ENCODE peak calls at places on chromosome 4, in eight cellular contexts. G is upper lobe of left lung; U is PC-9; C is BE2C; F is cardiac fibroblast; B is stimulated activated CD4-positive, alpha-beta T cell treated with anti-CD3 and anti-CD28 coated beads, TNF-alpha, amount 100 ng/mL, for 48 hours; S is fibroblast of the aortic adventitia; D is NCI-H1694 treated with DMSO at 0.1 percent for 48 hours. T is an unnamed sample.

GRCh38 chr4:124970011-124970410 is 257.5 kb upstream of the ANKRD50 start:
- DNase-seq in U (no peak), B (no peak), F (peak), D (no peak), G (no peak), C (no peak), S (peak), T (no peak)

GRCh38 chr4:123114915-123115756 is 192.7 kb upstream of the NUDT6 start:
- DNase-seq in F (no peak), C (no peak), D (no peak), S (no peak), B (no peak), G (no peak), U (no peak), T (no peak)

GRCh38 chr4:83112678-83113428 is 1.7 kb downstream of the PLAC8 start:
- DNase-seq in F (no peak), U (peak), G (no peak), B (no peak), D (no peak), S (no peak), C (no peak), T (no peak)

GRCh38 chr4:173527103-173527876 is 2.7 kb downstream of the HAND2 start:
- DNase-seq in U (no peak), G (no peak), F (peak), B (no peak), C (peak), S (peak), D (no peak), T (peak)

GRCh38 chr4:59869056-59869455 is 1331.1 kb upstream of the ADGRL3 start:
- DNase-seq in B (no peak), D (no peak), U (no peak), F (no peak), G (no peak), S (no peak), C (no peak), T (no peak)

GRCh38 chr4:610411-611261 is 14.7 kb upstream of the PDE6B start:
- DNase-seq in G (peak), B (no peak), D (no peak), S (peak), C (no peak), U (peak), F (peak), T (no peak)

GRCh38 chr4:124152130-124152529 is 560.4 kb downstream of the ANKRD50 start:
- DNase-seq in U (no peak), C (no peak), G (no peak), F (no peak), S (no peak), B (no peak), D (no peak), T (no peak)

GRCh38 chr4:128582319-128582948 is 227.1 kb upstream of the JADE1 start:
- DNase-seq in S (no peak), F (no peak), C (no peak), U (no peak), B (no peak), G (no peak), D (no peak), T (no peak)

GRCh38 chr4:18111100-18111499 is 89.5 kb upstream of the LCORL start:
- DNase-seq in C (no peak), F (no peak), S (no peak), D (no peak), B (no peak), G (no peak), U (no peak), T (no peak)

GRCh38 chr4:85707591-85707990 is 232.6 kb downstream of the ARHGAP24 start:
- DNase-seq in D (no peak), C (no peak), U (no peak), F (no peak), S (no peak), B (no peak), G (no peak), T (no peak)

GRCh38 chr4:8539661-8540060 is 40.5 kb upstream of the GPR78 start:
- DNase-seq in S (no peak), B (no peak), U (no peak), D (no peak), F (no peak), G (no peak), C (no peak), T (no peak)

GRCh38 chr4:176335421-176335820 is 15.7 kb downstream of the SPCS3 start:
- DNase-seq in D (no peak), C (no peak), S (peak), U (no peak), G (no peak), F (peak), B (no peak), T (no peak)

GRCh38 chr4:8364141-8364540 is 76.4 kb downstream of the ACOX3 start:
- DNase-seq in D (no peak), C (no peak), F (no peak), G (no peak), S (no peak), U (no peak), B (no peak), T (no peak)

GRCh38 chr4:87732033-87732770 is 67.2 kb upstream of the IBSP start:
- DNase-seq in U (no peak), G (no peak), B (no peak), S (peak), C (no peak), D (no peak), F (no peak), T (no peak)

GRCh38 chr4:141636771-141637460 is 533 bp downstream of the IL15 start:
- DNase-seq in C (peak), S (peak), B (no peak), U (peak), F (peak), D (no peak), G (peak), T (peak)

GRCh38 chr4:119300072-119300387 is 21.9 kb downstream of the FABP2 start:
- DNase-seq in B (no peak), D (no peak), G (peak), F (peak), S (peak), C (peak), U (no peak), T (no peak)

GRCh38 chr4:12636191-12636590 is 847.9 kb downstream of the RAB28 start:
- DNase-seq in B (no peak), U (no peak), S (peak), G (no peak), F (no peak), C (no peak), D (no peak), T (no peak)

GRCh38 chr4:115110191-115111166 is 2.9 kb downstream of the NDST4 start:
- DNase-seq in U (no peak), C (no peak), G (no peak), B (no peak), D (peak), F (peak), S (no peak), T (no peak)

GRCh38 chr4:185470503-185471195 is 884 bp downstream of the CCDC110 start:
- DNase-seq in U (peak), D (peak), G (peak), S (peak), F (peak), C (peak), B (no peak), T (peak)

GRCh38 chr4:123600426-123600825 is 203.8 kb downstream of the SPRY1 start:
- DNase-seq in U (no peak), F (no peak), G (no peak), D (no peak), C (no peak), B (no peak), S (no peak), T (no peak)

GRCh38 chr4:100175853-100176252 is 14.4 kb downstream of the DDIT4L start:
- DNase-seq in G (no peak), U (no peak), C (no peak), B (no peak), F (no peak), S (no peak), D (no peak), T (no peak)

GRCh38 chr4:89307446-89308160 is at the start of gene GPRIN3:
- DNase-seq in C (peak), B (no peak), F (peak), U (no peak), G (peak), D (peak), S (no peak), T (peak)

GRCh38 chr4:139316733-139317132 is 14.5 kb upstream of the NDUFC1 start:
- DNase-seq in C (no peak), U (no peak), F (no peak), D (no peak), B (no peak), G (no peak), S (no peak), T (no peak)

GRCh38 chr4:169238445-169238844 is 32.3 kb downstream of the SH3RF1 start:
- DNase-seq in B (no peak), U (no peak), S (peak), D (peak), F (peak), G (no peak), C (peak), T (no peak)

GRCh38 chr4:5940470-5941203 is 47.8 kb upstream of the CRMP1 start:
- DNase-seq in C (peak), D (no peak), F (peak), G (no peak), S (no peak), B (no peak), U (no peak), T (peak)

GRCh38 chr4:164204434-164204833 is 549.5 kb upstream of the SMIM31 start:
- DNase-seq in B (no peak), U (peak), C (no peak), G (no peak), F (peak), D (no peak), S (no peak), T (no peak)

GRCh38 chr4:128862608-128863313 is 53.3 kb downstream of the JADE1 start:
- DNase-seq in U (no peak), C (no peak), G (no peak), B (peak), D (peak), S (no peak), F (no peak), T (no peak)

GRCh38 chr4:1010522-1011021 is 854 bp upstream of the FGFRL1 start:
- DNase-seq in D (no peak), B (peak), S (peak), F (peak), G (peak), U (peak), C (peak), T (no peak)

GRCh38 chr4:119729815-119730643 is 101.4 kb upstream of the PDE5A start:
- DNase-seq in S (peak), G (no peak), D (no peak), C (peak), U (peak), F (peak), B (no peak), T (no peak)

GRCh38 chr4:25290490-25291067 is 22.0 kb upstream of the ZCCHC4 start:
- DNase-seq in S (no peak), U (no peak), B (no peak), F (peak), G (no peak), C (no peak), D (no peak), T (no peak)

GRCh38 chr4:73917081-73917501 is 47.9 kb downstream of the CXCL1 start:
- DNase-seq in D (no peak), B (no peak), C (no peak), S (peak), G (no peak), F (peak), U (peak), T (no peak)

GRCh38 chr4:122855491-122855890 is 28.9 kb downstream of the FGF2 start:
- DNase-seq in F (no peak), D (no peak), G (no peak), S (no peak), U (peak), B (no peak), C (no peak), T (no peak)